ENCODE peak calls at places on chromosomes 7 and 10, in eight cellular contexts. Y is WERI-Rb-1, Z is B cell, M is HFF-Myc, K is lung, J is heart right ventricle, D is AG04450, G is fibroblast of pulmonary artery. W is an unnamed sample.

GRCh38 chr7:148772297-148773089 is 73.8 kb downstream of the CUL1 start:
- DNase-seq in Y (peak; percentile 43), Z (no peak), M (peak; percentile 81), K (no peak), J (no peak), D (peak; percentile 84), G (peak; percentile 80), W (peak; percentile 66)

GRCh38 chr10:35633006-35633980 is 8.8 kb downstream of the FZD8 start:
- DNase-seq in Y (peak; percentile 61), Z (no peak), M (no peak), K (no peak), J (no peak), D (no peak), G (no peak), W (no peak)

GRCh38 chr10:5888843-5889623 is 660 bp downstream of the ANKRD16 start:
- DNase-seq in Y (peak; percentile 15), Z (peak; percentile 67), M (no peak), K (peak; percentile 37), J (peak; percentile 36), D (no peak), G (peak; percentile 14), W (peak; percentile 59)

GRCh38 chr7:74329225-74329624 is 40.0 kb downstream of the CLIP2 start:
- DNase-seq in Y (no peak), Z (no peak), M (no peak), K (no peak), J (no peak), D (no peak), G (no peak), W (no peak)

GRCh38 chr10:70903262-70903921 is 15.0 kb upstream of the PCBD1 start:
- DNase-seq in Y (peak; percentile 78), Z (peak; percentile 38), M (no peak), K (peak; percentile 60), J (peak; percentile 59), D (peak; percentile 4), G (peak; percentile 58), W (peak; percentile 50)

GRCh38 chr7:76514926-76515325 is 4.6 kb downstream of the UPK3B start:
- DNase-seq in Y (no peak), Z (no peak), M (no peak), K (no peak), J (no peak), D (no peak), G (no peak), W (no peak)

GRCh38 chr10:63702107-63702506 is 180.9 kb downstream of the REEP3 start:
- DNase-seq in Y (no peak), Z (no peak), M (no peak), K (no peak), J (no peak), D (no peak), G (no peak), W (no peak)

GRCh38 chr10:938954-939678 is 7.6 kb upstream of the LARP4B start:
- DNase-seq in Y (no peak), Z (no peak), M (no peak), K (no peak), J (no peak), D (no peak), G (no peak), W (no peak)

GRCh38 chr7:128270799-128271411 is 29.8 kb downstream of the LEP start:
- DNase-seq in Y (no peak), Z (no peak), M (no peak), K (no peak), J (peak; percentile 20), D (no peak), G (no peak), W (no peak)

GRCh38 chr7:119175916-119176627 is 951.6 kb downstream of the ANKRD7 start:
- DNase-seq in Y (peak; percentile 76), Z (peak; percentile 19), M (no peak), K (no peak), J (no peak), D (peak; percentile 1), G (peak; percentile 67), W (peak; percentile 36)

GRCh38 chr10:84415539-84416244 is 87.3 kb downstream of the CCSER2 start:
- DNase-seq in Y (no peak), Z (no peak), M (no peak), K (peak; percentile 74), J (no peak), D (no peak), G (peak; percentile 35), W (no peak)

GRCh38 chr7:133364959-133365680 is 112.2 kb downstream of the EXOC4 start:
- DNase-seq in Y (no peak), Z (no peak), M (no peak), K (no peak), J (no peak), D (no peak), G (peak; percentile 81), W (no peak)

GRCh38 chr10:48938990-48939536 is 577 bp downstream of the LRRC18 start:
- DNase-seq in Y (no peak), Z (no peak), M (no peak), K (no peak), J (no peak), D (no peak), G (no peak), W (no peak)

GRCh38 chr10:26696786-26697162 is 727 bp upstream of the PDSS1 start:
- DNase-seq in Y (no peak), Z (no peak), M (no peak), K (no peak), J (no peak), D (no peak), G (peak; percentile 61), W (no peak)

GRCh38 chr10:31803606-31804195 is 124.9 kb downstream of the ARHGAP12 start:
- DNase-seq in Y (no peak), Z (no peak), M (no peak), K (no peak), J (no peak), D (no peak), G (no peak), W (no peak)

GRCh38 chr10:77268721-77269120 is 368.9 kb downstream of the KCNMA1 start:
- DNase-seq in Y (no peak), Z (no peak), M (no peak), K (no peak), J (no peak), D (no peak), G (no peak), W (no peak)

GRCh38 chr7:38306136-38306535 is 32.7 kb upstream of the TARP start:
- DNase-seq in Y (no peak), Z (no peak), M (no peak), K (no peak), J (no peak), D (no peak), G (no peak), W (no peak)

GRCh38 chr10:1190791-1191490 is 134.8 kb downstream of the WDR37 start:
- DNase-seq in Y (no peak), Z (no peak), M (no peak), K (no peak), J (no peak), D (no peak), G (no peak), W (no peak)

GRCh38 chr7:40437498-40437897 is 302.7 kb downstream of the SUGCT start:
- DNase-seq in Y (no peak), Z (no peak), M (peak; percentile 92), K (no peak), J (no peak), D (peak; percentile 76), G (peak; percentile 94), W (no peak)

GRCh38 chr7:4749798-4750197 is 25.6 kb upstream of the AP5Z1 start:
- DNase-seq in Y (no peak), Z (no peak), M (no peak), K (no peak), J (no peak), D (no peak), G (no peak), W (no peak)

DNA sequence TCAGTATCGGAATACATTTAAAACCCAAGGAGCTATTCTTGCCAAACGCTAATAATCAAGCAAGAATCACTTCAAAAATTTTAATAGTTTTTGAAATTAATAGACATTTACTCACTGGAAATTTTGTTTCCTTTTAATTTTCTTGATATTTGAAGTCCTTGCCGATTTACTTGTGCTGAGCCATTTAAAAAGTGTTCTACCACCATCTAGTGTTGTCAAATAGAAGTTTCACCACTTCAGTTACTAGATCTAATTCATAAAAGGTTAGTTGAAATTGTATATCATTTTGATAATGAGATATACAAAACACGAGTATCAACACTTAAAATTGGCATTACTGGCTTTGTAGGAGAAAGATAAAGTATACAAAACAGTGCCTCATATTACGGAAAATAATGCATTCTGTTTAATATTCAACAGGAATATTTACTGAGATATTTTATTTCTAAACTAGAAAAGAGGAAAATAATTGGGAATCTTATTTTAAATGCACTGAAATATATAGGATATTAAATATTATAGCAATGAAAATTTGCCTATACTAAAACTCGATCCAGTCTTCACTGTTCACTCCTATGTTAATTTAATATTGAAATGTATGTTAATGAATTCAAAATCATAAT is 664.8 kb upstream of the SEMA3D start:
- DNase-seq in Y (no peak), Z (no peak), M (no peak), K (no peak), J (no peak), D (peak; percentile 29), G (peak; percentile 83), W (no peak)
- TF ChIP-seq CTCF in Y (no peak), Z (no peak), M (no peak), K (no peak), J (peak; percentile 34), D (peak; percentile 56), G (peak; percentile 58), W (no peak)

GRCh38 chr10:17051851-17052250 is 77.8 kb downstream of the CUBN start:
- DNase-seq in Y (no peak), Z (no peak), M (no peak), K (no peak), J (no peak), D (no peak), G (no peak), W (no peak)
- TF ChIP-seq CTCF in Y (no peak), Z (no peak), M (no peak), K (no peak), J (no peak), D (no peak), G (no peak), W (no peak)

GRCh38 chr7:138237995-138238394 is 161.7 kb downstream of the AKR1D1 start:
- DNase-seq in Y (no peak), Z (no peak), M (no peak), K (no peak), J (no peak), D (no peak), G (no peak), W (no peak)
- TF ChIP-seq CTCF in Y (no peak), Z (no peak), M (no peak), K (no peak), J (no peak), D (no peak), G (no peak), W (no peak)

GRCh38 chr7:141073173-141073640 is 657 bp upstream of the TMEM178B start:
- DNase-seq in Y (peak; percentile 22), Z (peak; percentile 16), M (no peak), K (no peak), J (peak; percentile 52), D (no peak), G (peak; percentile 41), W (peak; percentile 26)

GRCh38 chr7:141071855-141072547 is 1.9 kb upstream of the TMEM178B start:
- DNase-seq in Y (peak; percentile 26), Z (no peak), M (peak; percentile 10), K (no peak), J (no peak), D (no peak), G (no peak), W (no peak)

GRCh38 chr7:141072548-141073172 is 1.2 kb upstream of the TMEM178B start:
- DNase-seq in Y (peak; percentile 53), Z (peak; percentile 20), M (no peak), K (no peak), J (peak; percentile 51), D (peak; percentile 18), G (peak; percentile 57), W (peak; percentile 46)

GRCh38 chr7:141073641-141074161 is at the start of gene TMEM178B:
- DNase-seq in Y (peak; percentile 16), Z (peak; percentile 13), M (no peak), K (no peak), J (peak; percentile 11), D (no peak), G (no peak), W (peak; percentile 51)

GRCh38 chr7:141071260-141071854 is 2.5 kb upstream of the TMEM178B start:
- DNase-seq in Y (peak; percentile 81), Z (peak; percentile 21), M (no peak), K (no peak), J (peak; percentile 40), D (no peak), G (no peak), W (peak; percentile 66)
- TF ChIP-seq CTCF in Y (peak; percentile 59), Z (no peak), M (no peak), K (no peak), J (no peak), D (no peak), G (no peak), W (peak; percentile 6)